ENCODE peak calls at places on chromosomes 7 and 10, in six cellular contexts. Z is stimulated activated CD4-positive, alpha-beta T cell treated with anti-CD3 and anti-CD28 coated beads, Interleukin-4, amount 100 ng/mL, for 48 hours; J is M059J; K is NCI-H2081; L is naive thymus-derived CD8-positive, alpha-beta T cell; V is LoVo. I is an unnamed sample.

GRCh38 chr10:60238408-60239100 is 151.1 kb downstream of the ANK3 start:
- DNase-seq in K (peak), J (peak), L (no peak), V (no peak), Z (no peak), I (peak)

GRCh38 chr10:12130237-12130872 is 878 bp downstream of the SEC61A2 start:
- DNase-seq in Z (no peak), V (peak), J (peak), K (peak), L (peak), I (peak)

GRCh38 chr10:97003804-97004201 is 171.7 kb downstream of the LCOR start:
- DNase-seq in L (no peak), Z (no peak), K (no peak), J (no peak), V (no peak), I (no peak)

GRCh38 chr10:11397077-11397476 is 214.4 kb downstream of the USP6NL start:
- DNase-seq in V (no peak), J (no peak), Z (no peak), K (no peak), L (no peak), I (no peak)

GRCh38 chr7:130366561-130366960 is 13.7 kb upstream of the CPA1 start:
- DNase-seq in J (peak), K (no peak), V (peak), Z (no peak), L (no peak), I (peak)

GRCh38 chr10:99583702-99584101 is 36.5 kb downstream of the SLC25A28 start:
- DNase-seq in K (no peak), L (no peak), J (no peak), V (no peak), Z (no peak), I (no peak)

GRCh38 chr10:9608592-9608991 is 1409.1 kb upstream of the CELF2 start:
- DNase-seq in K (no peak), V (peak), J (no peak), L (no peak), Z (no peak), I (peak)

GRCh38 chr10:74706966-74707365 is 119.4 kb upstream of the KAT6B start:
- DNase-seq in L (no peak), J (no peak), V (no peak), Z (no peak), K (no peak), I (no peak)

GRCh38 chr10:124993728-124994451 is 52.0 kb downstream of the ZRANB1 start:
- DNase-seq in L (no peak), K (no peak), V (no peak), J (no peak), Z (no peak), I (no peak)

GRCh38 chr10:69731184-69731583 is 70.5 kb upstream of the COL13A1 start:
- DNase-seq in V (no peak), J (peak), K (no peak), L (no peak), Z (no peak), I (peak)

GRCh38 chr7:155961241-155962190 is 149.3 kb upstream of the SHH start:
- DNase-seq in K (no peak), J (peak), V (peak), Z (peak), L (no peak), I (no peak)

GRCh38 chr7:47367369-47367768 is 214.5 kb downstream of the TNS3 start:
- DNase-seq in J (no peak), V (no peak), Z (no peak), L (no peak), K (no peak), I (no peak)

GRCh38 chr10:71963756-71964668 is at the start of gene CHST3:
- DNase-seq in V (peak), J (peak), L (no peak), K (peak), Z (no peak), I (peak)

GRCh38 chr10:97278491-97278989 is 13.9 kb downstream of the ARHGAP19 start:
- DNase-seq in K (peak), J (peak), L (no peak), Z (no peak), V (peak), I (peak)

GRCh38 chr10:9015005-9015404 is 960.5 kb downstream of the GATA3 start:
- DNase-seq in V (peak), K (no peak), J (peak), L (no peak), Z (no peak), I (peak)

GRCh38 chr10:123782549-123782948 is 109.1 kb downstream of the CPXM2 start:
- DNase-seq in K (no peak), V (no peak), J (no peak), L (no peak), Z (no peak), I (no peak)

GRCh38 chr10:30433779-30434272 is at the start of gene MAP3K8:
- DNase-seq in J (peak), L (peak), Z (peak), V (peak), K (peak), I (peak)

GRCh38 chr7:22865607-22865970 is 42.9 kb upstream of the TOMM7 start:
- DNase-seq in Z (no peak), L (no peak), V (no peak), K (no peak), J (no peak), I (no peak)

GRCh38 chr10:132665946-132666732 is 119.8 kb downstream of the NKX6-2 start:
- DNase-seq in K (no peak), Z (no peak), J (peak), V (no peak), L (no peak), I (peak)

GRCh38 chr10:30386801-30387588 is 37.9 kb upstream of the MTPAP start:
- DNase-seq in J (peak), V (peak), Z (no peak), K (no peak), L (no peak), I (no peak)

GRCh38 chr10:110500515-110500905 is 2.8 kb downstream of the DUSP5 start:
- DNase-seq in L (no peak), J (peak), V (no peak), K (no peak), Z (no peak), I (peak)

GRCh38 chr10:47406870-47407648 is 23.0 kb upstream of the ZNF488 start:
- DNase-seq in Z (no peak), V (peak), K (no peak), L (no peak), J (peak), I (peak)

GRCh38 chr10:78177013-78177370 is 143.3 kb downstream of the RPS24 start:
- DNase-seq in V (no peak), K (no peak), L (no peak), J (peak), Z (no peak), I (no peak)

GRCh38 chr10:16030562-16030961 is 170.3 kb upstream of the MINDY3 start:
- DNase-seq in J (no peak), L (no peak), K (peak), Z (no peak), V (no peak), I (no peak)

GRCh38 chr10:132679640-132680039 is 106.3 kb downstream of the NKX6-2 start:
- DNase-seq in Z (no peak), L (no peak), J (no peak), K (no peak), V (no peak), I (no peak)

GRCh38 chr7:75967573-75967997 is 26.8 kb downstream of the TMEM120A start:
- DNase-seq in J (no peak), V (no peak), L (no peak), K (peak), Z (no peak), I (no peak)

GRCh38 chr10:48595533-48595932 is 9.3 kb downstream of the ARHGAP22 start:
- DNase-seq in J (no peak), V (no peak), K (no peak), L (no peak), Z (no peak), I (no peak)

GRCh38 chr7:141073173-141073640 is 657 bp upstream of the TMEM178B start:
- DNase-seq in J (peak), L (no peak), V (no peak), Z (peak), K (peak), I (peak)

GRCh38 chr7:116025098-116025809 is 5.3 kb downstream of the TFEC start:
- DNase-seq in V (no peak), Z (no peak), K (no peak), J (peak), L (no peak), I (no peak)

GRCh38 chr7:122532406-122533269 is 166.3 kb downstream of the RNF133 start:
- DNase-seq in L (no peak), J (peak), K (peak), Z (no peak), V (peak), I (peak)

GRCh38 chr10:124663228-124663627 is 81.0 kb downstream of the FAM53B start:
- DNase-seq in L (no peak), K (no peak), J (no peak), Z (no peak), V (no peak), I (no peak)

GRCh38 chr10:97078280-97079156 is 107.2 kb downstream of the SLIT1 start:
- DNase-seq in Z (no peak), V (no peak), J (no peak), L (no peak), K (no peak), I (no peak)

GRCh38 chr7:108839091-108839490 is 269.4 kb downstream of the DNAJB9 start:
- DNase-seq in K (no peak), L (no peak), J (no peak), Z (no peak), V (no peak), I (no peak)

GRCh38 chr7:105990726-105991465 is 27.8 kb downstream of the CDHR3 start:
- DNase-seq in L (no peak), K (peak), V (no peak), Z (no peak), J (no peak), I (peak)

GRCh38 chr10:127963136-127963535 is 56.2 kb downstream of the PTPRE start:
- DNase-seq in L (no peak), V (no peak), K (no peak), Z (no peak), J (no peak), I (no peak)

GRCh38 chr10:124005991-124006392 is 87.4 kb downstream of the CHST15 start:
- DNase-seq in L (no peak), J (no peak), Z (no peak), K (no peak), V (no peak), I (no peak)

GRCh38 chr10:43120948-43121290 is 17.3 kb upstream of the CSGALNACT2 start:
- DNase-seq in Z (peak), V (no peak), K (no peak), J (no peak), L (peak), I (peak)

GRCh38 chr7:25976630-25977029 is 175.4 kb upstream of the NFE2L3 start:
- DNase-seq in Z (no peak), L (no peak), K (no peak), V (no peak), J (no peak), I (no peak)

GRCh38 chr10:6843477-6843876 is 263.4 kb upstream of the PRKCQ start:
- DNase-seq in J (no peak), Z (no peak), K (no peak), L (no peak), V (no peak), I (no peak)